ENCODE peak calls at places on chromosomes 4 and X, in seven cellular contexts. K is small intestine, E is uterus, X is Panc1, I is right lobe of liver, R is neuronal stem cell, M is mucosa of descending colon. T is an unnamed sample. For H3K36me3, the result is how much of the 10 kb centered on the place peaks cover.

GRCh38 chrX:119391279-119391678 is 7.9 kb upstream of the SLC25A43 start:
- DNase-seq in K (peak), E (no peak), X (no peak), I (no peak), R (no peak), M (peak), T (no peak)

GRCh38 chrX:149511081-149511480 is 6.0 kb upstream of the IDS start:
- DNase-seq in K (no peak), E (no peak), X (no peak), I (no peak), R (no peak), M (no peak), T (no peak)

GRCh38 chr4:138062929-138063328 is 179.2 kb downstream of the SLC7A11 start:
- DNase-seq in K (no peak), E (no peak), X (no peak), I (no peak), R (no peak), M (no peak), T (no peak)

GRCh38 chr4:109574443-109574850 is 14.4 kb downstream of the MCUB start:
- DNase-seq in K (peak), E (no peak), X (no peak), I (no peak), R (no peak), M (peak), T (no peak)

GRCh38 chr4:4791299-4791798 is 68.1 kb upstream of the MSX1 start:
- DNase-seq in K (no peak), E (no peak), X (no peak), I (no peak), R (peak), M (no peak), T (no peak)

GRCh38 chrX:149494844-149495565 is 10.1 kb downstream of the IDS start:
- DNase-seq in K (no peak), E (no peak), X (peak), I (no peak), R (no peak), M (no peak), T (no peak)

GRCh38 chr4:153113061-153113837 is 91.0 kb upstream of the TRIM2 start:
- DNase-seq in K (no peak), E (no peak), X (no peak), I (no peak), R (no peak), M (no peak), T (no peak)

GRCh38 chr4:87886083-87886482 is 53.3 kb downstream of the MEPE start:
- DNase-seq in K (no peak), E (no peak), X (no peak), I (no peak), R (no peak), M (no peak), T (no peak)

GRCh38 chr4:150140774-150141400 is 62.6 kb downstream of the DCLK2 start:
- DNase-seq in K (no peak), E (no peak), X (no peak), I (no peak), R (no peak), M (no peak), T (no peak)

GRCh38 chr4:18075823-18076433 is 54.4 kb upstream of the LCORL start:
- DNase-seq in K (peak), E (peak), X (no peak), I (no peak), R (no peak), M (peak), T (peak)

GRCh38 chr4:42411803-42412202 is 14.5 kb downstream of the SHISA3 start:
- DNase-seq in K (no peak), E (no peak), X (no peak), I (no peak), R (no peak), M (no peak), T (no peak)

GRCh38 chr4:99946346-99947189 is at the start of gene DNAJB14:
- DNase-seq in K (peak), E (peak), X (no peak), I (peak), R (peak), M (peak), T (peak)

GRCh38 chrX:57286507-57287251 is at the start of gene FAAH2:
- DNase-seq in K (peak), E (no peak), X (no peak), I (peak), R (no peak), M (peak), T (no peak)

GRCh38 chrX:111447298-111447697 is 35.3 kb upstream of the DCX start:
- DNase-seq in K (peak), E (no peak), X (no peak), I (no peak), R (peak), M (no peak), T (no peak)

GRCh38 chr4:20356565-20356964 is 104.9 kb downstream of the SLIT2 start:
- DNase-seq in K (no peak), E (no peak), X (no peak), I (no peak), R (peak), M (no peak), T (no peak)

GRCh38 chrX:105314468-105314867 is 94.0 kb upstream of the TEX13A start:
- DNase-seq in K (no peak), E (no peak), X (no peak), I (no peak), R (no peak), M (no peak), T (no peak)

GRCh38 chr4:51843309-51844156 is 580 bp downstream of the DCUN1D4 start:
- DNase-seq in K (no peak), E (peak), X (no peak), I (peak), R (no peak), M (peak), T (peak)

GRCh38 chr4:7803992-7804758 is 135.5 kb downstream of the AFAP1 start:
- DNase-seq in K (peak), E (peak), X (peak), I (peak), R (peak), M (peak), T (peak)

GRCh38 chr4:101192244-101192643 is 155.1 kb downstream of the PPP3CA start:
- DNase-seq in K (peak), E (no peak), X (no peak), I (no peak), R (no peak), M (no peak), T (no peak)

GRCh38 chr4:152663203-152664066 is 16.4 kb downstream of the TMEM154 start:
- DNase-seq in K (no peak), E (no peak), X (no peak), I (no peak), R (no peak), M (no peak), T (no peak)

GRCh38 chr4:78058591-78059523 is 1.7 kb downstream of the FRAS1 start:
- DNase-seq in K (peak), E (peak), X (no peak), I (peak), R (peak), M (peak), T (peak)

GRCh38 chr4:722851-723360 is 17.3 kb downstream of the PCGF3 start:
- DNase-seq in K (no peak), E (no peak), X (no peak), I (no peak), R (no peak), M (no peak), T (no peak)

GRCh38 chr4:724131-724530 is 18.5 kb downstream of the PCGF3 start:
- DNase-seq in K (peak), E (no peak), X (no peak), I (no peak), R (no peak), M (peak), T (no peak)

GRCh38 chr4:721261-722171 is 15.9 kb downstream of the PCGF3 start:
- DNase-seq in K (peak), E (peak), X (no peak), I (no peak), R (no peak), M (no peak), T (no peak)

GRCh38 chr4:723706-724105 is 18.1 kb downstream of the PCGF3 start:
- DNase-seq in K (no peak), E (no peak), X (no peak), I (no peak), R (no peak), M (no peak), T (no peak)

GRCh38 chr4:722181-722725 is 16.6 kb downstream of the PCGF3 start:
- DNase-seq in K (no peak), E (no peak), X (no peak), I (no peak), R (no peak), M (no peak), T (no peak)
- H3K36me3 ChIP-seq in K (under half), E (under half), X (under half), I (under half), R (under half), M (under half), T (under half)

GRCh38 chrX:138691186-138691585 is 20.3 kb downstream of the FGF13 start:
- DNase-seq in K (no peak), E (no peak), X (no peak), I (no peak), R (no peak), M (no peak), T (no peak)
- H3K4me3 ChIP-seq in K (no peak), E (no peak), X (no peak), I (no peak), R (no peak), M (no peak), T (no peak)

DNA sequence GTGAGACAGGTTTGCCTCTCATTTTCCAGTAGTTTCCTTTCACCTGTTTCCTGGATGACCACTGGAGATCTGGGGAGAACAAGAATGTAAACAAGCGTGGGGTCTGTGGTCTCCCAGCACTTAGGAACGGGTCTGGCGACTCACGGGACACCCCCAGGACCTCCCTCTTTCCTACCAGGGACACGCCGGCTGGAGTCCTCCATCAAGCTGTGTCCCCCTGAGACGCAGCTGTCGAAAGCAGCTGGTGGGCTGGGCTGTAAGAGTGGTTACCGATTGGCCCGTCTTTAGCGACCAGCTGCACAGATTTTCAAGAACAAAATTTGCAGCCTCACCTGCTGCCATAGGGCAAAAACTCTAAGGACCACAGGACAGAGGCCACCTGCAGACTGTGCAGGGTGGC is 11.9 kb downstream of the LRPAP1 start:
- DNase-seq in K (no peak), E (no peak), X (no peak), I (peak), R (no peak), M (no peak), T (no peak)
- H3K36me3 ChIP-seq in K (under half), E (under half), X (under half), I (under half), R (half or more), M (under half), T (half or more)

GRCh38 chr4:185039508-185040273 is 21.4 kb downstream of the HELT start:
- DNase-seq in K (peak), E (peak), X (peak), I (no peak), R (no peak), M (peak), T (peak)
- H3K4me3 ChIP-seq in K (no peak), E (no peak), X (peak), I (no peak), R (no peak), M (no peak), T (no peak)